ENCODE peak calls at places on chromosomes 1 and 21, in eight cellular contexts. W, Q, S, X, A, L, P and G are unnamed samples.

GRCh38 chr1:68565923-68566322 is 69.0 kb upstream of the DEPDC1 start:
- DNase-seq in W (no peak), Q (no peak), S (no peak), X (no peak), A (no peak), L (no peak), P (no peak), G (no peak)

GRCh38 chr1:168288311-168289052 is 7.8 kb downstream of the TBX19 start:
- DNase-seq in W (no peak), Q (no peak), S (no peak), X (no peak), A (no peak), L (no peak), P (no peak), G (no peak)

GRCh38 chr1:18794561-18794960 is 64.9 kb downstream of the TAS1R2 start:
- DNase-seq in W (no peak), Q (no peak), S (peak), X (peak), A (no peak), L (no peak), P (no peak), G (no peak)

GRCh38 chr1:28775121-28775942 is 36.6 kb upstream of the OPRD1 start:
- DNase-seq in W (peak), Q (peak), S (no peak), X (peak), A (no peak), L (peak), P (peak), G (no peak)

GRCh38 chr1:230537456-230537855 is 104.8 kb upstream of the COG2 start:
- DNase-seq in W (no peak), Q (no peak), S (no peak), X (no peak), A (no peak), L (no peak), P (no peak), G (no peak)

GRCh38 chr1:240294566-240294965 is 202.9 kb downstream of the FMN2 start:
- DNase-seq in W (no peak), Q (no peak), S (peak), X (no peak), A (no peak), L (no peak), P (no peak), G (no peak)

GRCh38 chr1:206674745-206675175 is 9.9 kb upstream of the MAPKAPK2 start:
- DNase-seq in W (no peak), Q (peak), S (no peak), X (no peak), A (peak), L (no peak), P (peak), G (no peak)

GRCh38 chr1:172408958-172409357 is 11.5 kb upstream of the C1orf105 start:
- DNase-seq in W (no peak), Q (peak), S (no peak), X (no peak), A (no peak), L (no peak), P (no peak), G (no peak)

GRCh38 chr1:77900687-77901293 is 12.4 kb downstream of the NEXN start:
- DNase-seq in W (peak), Q (peak), S (peak), X (peak), A (peak), L (peak), P (no peak), G (no peak)

GRCh38 chr1:205775717-205776056 is 405 bp upstream of the RAB29 start:
- DNase-seq in W (no peak), Q (peak), S (no peak), X (no peak), A (peak), L (no peak), P (no peak), G (no peak)

GRCh38 chr21:34734696-34735095 is 65.9 kb downstream of the CLIC6 start:
- DNase-seq in W (no peak), Q (no peak), S (no peak), X (no peak), A (no peak), L (no peak), P (no peak), G (no peak)

GRCh38 chr1:151993084-151993733 is 450 bp downstream of the S100A10 start:
- DNase-seq in W (no peak), Q (no peak), S (no peak), X (peak), A (no peak), L (peak), P (peak), G (no peak)

GRCh38 chr1:29793653-29794348 is 557.5 kb downstream of the PTPRU start:
- DNase-seq in W (no peak), Q (peak), S (no peak), X (no peak), A (no peak), L (no peak), P (no peak), G (no peak)

GRCh38 chr1:31643976-31644559 is 608 bp downstream of the PEF1 start:
- DNase-seq in W (no peak), Q (no peak), S (no peak), X (no peak), A (no peak), L (no peak), P (no peak), G (no peak)

GRCh38 chr1:92701147-92701546 is 83.8 kb downstream of the EVI5 start:
- DNase-seq in W (no peak), Q (peak), S (no peak), X (no peak), A (peak), L (no peak), P (no peak), G (no peak)

GRCh38 chr1:220734571-220735326 is 13.4 kb upstream of the MTARC2 start:
- DNase-seq in W (no peak), Q (peak), S (no peak), X (no peak), A (peak), L (no peak), P (no peak), G (no peak)

GRCh38 chr1:7581754-7582264 is 189.3 kb upstream of the VAMP3 start:
- DNase-seq in W (no peak), Q (no peak), S (no peak), X (no peak), A (no peak), L (no peak), P (peak), G (no peak)

GRCh38 chr1:239467688-239468087 is 81.3 kb downstream of the CHRM3 start:
- DNase-seq in W (no peak), Q (no peak), S (no peak), X (no peak), A (no peak), L (no peak), P (no peak), G (no peak)

GRCh38 chr1:44239337-44239960 is 26.2 kb downstream of the DMAP1 start:
- DNase-seq in W (no peak), Q (peak), S (peak), X (no peak), A (peak), L (no peak), P (peak), G (no peak)

GRCh38 chr1:96820111-96820510 is 98.5 kb downstream of the PTBP2 start:
- DNase-seq in W (no peak), Q (no peak), S (no peak), X (no peak), A (no peak), L (no peak), P (no peak), G (no peak)

GRCh38 chr1:151334822-151335221 is 7.6 kb upstream of the PI4KB start:
- DNase-seq in W (no peak), Q (no peak), S (no peak), X (no peak), A (no peak), L (no peak), P (no peak), G (no peak)

GRCh38 chr1:33443067-33443704 is 12.3 kb upstream of the PHC2 start:
- DNase-seq in W (no peak), Q (peak), S (no peak), X (no peak), A (peak), L (no peak), P (no peak), G (no peak)

GRCh38 chr1:235430991-235431390 is 63.8 kb downstream of the TBCE start:
- DNase-seq in W (no peak), Q (no peak), S (no peak), X (no peak), A (no peak), L (no peak), P (no peak), G (no peak)

GRCh38 chr1:245475116-245475515 is 320.3 kb downstream of the KIF26B start:
- DNase-seq in W (no peak), Q (peak), S (no peak), X (no peak), A (peak), L (no peak), P (no peak), G (no peak)

GRCh38 chr1:198291924-198292323 is 135.1 kb downstream of the NEK7 start:
- DNase-seq in W (no peak), Q (no peak), S (no peak), X (no peak), A (no peak), L (no peak), P (no peak), G (no peak)

GRCh38 chr1:110606784-110607662 is 865 bp upstream of the KCNA2 start:
- DNase-seq in W (peak), Q (peak), S (no peak), X (no peak), A (no peak), L (peak), P (no peak), G (no peak)

GRCh38 chr1:87804128-87804527 is 475.4 kb downstream of the LMO4 start:
- DNase-seq in W (no peak), Q (no peak), S (no peak), X (no peak), A (no peak), L (no peak), P (no peak), G (no peak)